ENCODE peak calls at places on chromosome 14, in six cellular contexts. One of them, this sample, is unnamed.
A peak's percentile ranks its signal among the peaks of the same experiment; 100 is the strongest.

GRCh38 chr14:95314609-95315008 is 5.1 kb downstream of the CLMN start:
- DNase-seq in lung: no peak
- DNase-seq in OCI-LY7: no peak
- DNase-seq in fibroblast of lung: peak; percentile 9
- DNase-seq in NT2/D1: no peak
- DNase-seq in ovary: no peak
- DNase-seq in this sample: peak; percentile 45

GRCh38 chr14:94051779-94052178 is 25.6 kb downstream of the OTUB2 start:
- DNase-seq in lung: peak; percentile 25
- DNase-seq in OCI-LY7: no peak
- DNase-seq in fibroblast of lung: no peak
- DNase-seq in NT2/D1: no peak
- DNase-seq in ovary: no peak
- DNase-seq in this sample: no peak

GRCh38 chr14:23362200-23362599 is 2.8 kb downstream of the EFS start:
- DNase-seq in lung: no peak
- DNase-seq in OCI-LY7: no peak
- DNase-seq in fibroblast of lung: peak; percentile 11
- DNase-seq in NT2/D1: no peak
- DNase-seq in ovary: no peak
- DNase-seq in this sample: no peak

GRCh38 chr14:59301354-59301753 is 112.9 kb downstream of the DAAM1 start:
- DNase-seq in lung: no peak
- DNase-seq in OCI-LY7: peak; percentile 96
- DNase-seq in fibroblast of lung: no peak
- DNase-seq in NT2/D1: no peak
- DNase-seq in ovary: no peak
- DNase-seq in this sample: no peak

GRCh38 chr14:85401396-85401795 is 128.5 kb upstream of the FLRT2 start:
- DNase-seq in lung: no peak
- DNase-seq in OCI-LY7: no peak
- DNase-seq in fibroblast of lung: no peak
- DNase-seq in NT2/D1: no peak
- DNase-seq in ovary: no peak
- DNase-seq in this sample: no peak

GRCh38 chr14:53011053-53011462 is 60.2 kb upstream of the FERMT2 start:
- DNase-seq in lung: peak; percentile 66
- DNase-seq in OCI-LY7: no peak
- DNase-seq in fibroblast of lung: peak; percentile 99
- DNase-seq in NT2/D1: peak; percentile 75
- DNase-seq in ovary: peak; percentile 81
- DNase-seq in this sample: peak; percentile 83

GRCh38 chr14:36167431-36167830 is 9.1 kb downstream of the PTCSC3 start:
- DNase-seq in lung: no peak
- DNase-seq in OCI-LY7: no peak
- DNase-seq in fibroblast of lung: no peak
- DNase-seq in NT2/D1: no peak
- DNase-seq in ovary: no peak
- DNase-seq in this sample: no peak

GRCh38 chr14:81673930-81674329 is 140.3 kb upstream of the SEL1L start:
- DNase-seq in lung: no peak
- DNase-seq in OCI-LY7: no peak
- DNase-seq in fibroblast of lung: no peak
- DNase-seq in NT2/D1: no peak
- DNase-seq in ovary: no peak
- DNase-seq in this sample: no peak

GRCh38 chr14:93648440-93649168 is 139.7 kb downstream of the PRIMA1 start:
- DNase-seq in lung: no peak
- DNase-seq in OCI-LY7: peak; percentile 10
- DNase-seq in fibroblast of lung: no peak
- DNase-seq in NT2/D1: peak; percentile 9
- DNase-seq in ovary: no peak
- DNase-seq in this sample: no peak

GRCh38 chr14:48035836-48036235 is 360.4 kb upstream of the MDGA2 start:
- DNase-seq in lung: peak; percentile 35
- DNase-seq in OCI-LY7: no peak
- DNase-seq in fibroblast of lung: no peak
- DNase-seq in NT2/D1: peak; percentile 3
- DNase-seq in ovary: no peak
- DNase-seq in this sample: no peak

GRCh38 chr14:98704441-98704840 is 567.6 kb downstream of the BCL11B start:
- DNase-seq in lung: no peak
- DNase-seq in OCI-LY7: peak; percentile 31
- DNase-seq in fibroblast of lung: no peak
- DNase-seq in NT2/D1: no peak
- DNase-seq in ovary: no peak
- DNase-seq in this sample: no peak

GRCh38 chr14:92380582-92380981 is 57.6 kb downstream of the SLC24A4 start:
- DNase-seq in lung: no peak
- DNase-seq in OCI-LY7: no peak
- DNase-seq in fibroblast of lung: no peak
- DNase-seq in NT2/D1: no peak
- DNase-seq in ovary: no peak
- DNase-seq in this sample: no peak

GRCh38 chr14:61695695-61696527 is 598 bp downstream of the HIF1A start:
- DNase-seq in lung: peak; percentile 61
- DNase-seq in OCI-LY7: peak; percentile 59
- DNase-seq in fibroblast of lung: peak; percentile 59
- DNase-seq in NT2/D1: peak; percentile 35
- DNase-seq in ovary: peak; percentile 66
- DNase-seq in this sample: peak; percentile 83

GRCh38 chr14:66495214-66496098 is 9.3 kb downstream of the CCDC196 start:
- DNase-seq in lung: peak; percentile 34
- DNase-seq in OCI-LY7: peak; percentile 28
- DNase-seq in fibroblast of lung: peak; percentile 83
- DNase-seq in NT2/D1: peak; percentile 32
- DNase-seq in ovary: peak; percentile 31
- DNase-seq in this sample: no peak

GRCh38 chr14:104886690-104887622 is 21.9 kb downstream of the CEP170B start:
- DNase-seq in lung: no peak
- DNase-seq in OCI-LY7: no peak
- DNase-seq in fibroblast of lung: no peak
- DNase-seq in NT2/D1: no peak
- DNase-seq in ovary: peak; percentile 18
- DNase-seq in this sample: peak; percentile 66

GRCh38 chr14:21070083-21070609 is at the start of gene ARHGEF40:
- DNase-seq in lung: no peak
- DNase-seq in OCI-LY7: peak; percentile 36
- DNase-seq in fibroblast of lung: peak; percentile 41
- DNase-seq in NT2/D1: no peak
- DNase-seq in ovary: peak; percentile 78
- DNase-seq in this sample: peak; percentile 61

GRCh38 chr14:36505193-36505815 is 14.7 kb downstream of the NKX2-1 start:
- DNase-seq in lung: peak; percentile 47
- DNase-seq in OCI-LY7: no peak
- DNase-seq in fibroblast of lung: no peak
- DNase-seq in NT2/D1: no peak
- DNase-seq in ovary: no peak
- DNase-seq in this sample: no peak

GRCh38 chr14:95664046-95664445 is 22.2 kb upstream of the TCL1B start:
- DNase-seq in lung: no peak
- DNase-seq in OCI-LY7: no peak
- DNase-seq in fibroblast of lung: no peak
- DNase-seq in NT2/D1: no peak
- DNase-seq in ovary: no peak
- DNase-seq in this sample: no peak

GRCh38 chr14:38108681-38109080 is 99.0 kb upstream of the SSTR1 start:
- DNase-seq in lung: no peak
- DNase-seq in OCI-LY7: no peak
- DNase-seq in fibroblast of lung: peak; percentile 75
- DNase-seq in NT2/D1: no peak
- DNase-seq in ovary: no peak
- DNase-seq in this sample: no peak

GRCh38 chr14:69335421-69335820 is 62.7 kb downstream of the ERH start:
- DNase-seq in lung: no peak
- DNase-seq in OCI-LY7: no peak
- DNase-seq in fibroblast of lung: no peak
- DNase-seq in NT2/D1: no peak
- DNase-seq in ovary: no peak
- DNase-seq in this sample: no peak

GRCh38 chr14:61866932-61867920 is 105.0 kb downstream of the SNAPC1 start:
- DNase-seq in lung: no peak
- DNase-seq in OCI-LY7: no peak
- DNase-seq in fibroblast of lung: no peak
- DNase-seq in NT2/D1: no peak
- DNase-seq in ovary: no peak
- DNase-seq in this sample: no peak

GRCh38 chr14:80714489-80714888 is 227.0 kb downstream of the CEP128 start:
- DNase-seq in lung: no peak
- DNase-seq in OCI-LY7: no peak
- DNase-seq in fibroblast of lung: no peak
- DNase-seq in NT2/D1: no peak
- DNase-seq in ovary: no peak
- DNase-seq in this sample: no peak

GRCh38 chr14:37197421-37198272 is at the start of gene MIPOL1:
- DNase-seq in lung: peak; percentile 84
- DNase-seq in OCI-LY7: no peak
- DNase-seq in fibroblast of lung: peak; percentile 92
- DNase-seq in NT2/D1: peak; percentile 18
- DNase-seq in ovary: peak; percentile 88
- DNase-seq in this sample: peak; percentile 92

GRCh38 chr14:82094819-82095218 is 561.2 kb upstream of the SEL1L start:
- DNase-seq in lung: no peak
- DNase-seq in OCI-LY7: no peak
- DNase-seq in fibroblast of lung: no peak
- DNase-seq in NT2/D1: no peak
- DNase-seq in ovary: no peak
- DNase-seq in this sample: no peak

GRCh38 chr14:69005432-69006148 is 26.5 kb upstream of the ACTN1 start:
- DNase-seq in lung: peak; percentile 53
- DNase-seq in OCI-LY7: no peak
- DNase-seq in fibroblast of lung: peak; percentile 77
- DNase-seq in NT2/D1: peak; percentile 30
- DNase-seq in ovary: peak; percentile 36
- DNase-seq in this sample: peak; percentile 84

GRCh38 chr14:95421741-95422140 is 94.7 kb downstream of the SYNE3 start:
- DNase-seq in lung: no peak
- DNase-seq in OCI-LY7: no peak
- DNase-seq in fibroblast of lung: no peak
- DNase-seq in NT2/D1: no peak
- DNase-seq in ovary: no peak
- DNase-seq in this sample: no peak

GRCh38 chr14:67551940-67552339 is 18.9 kb downstream of the PLEKHH1 start:
- DNase-seq in lung: no peak
- DNase-seq in OCI-LY7: no peak
- DNase-seq in fibroblast of lung: no peak
- DNase-seq in NT2/D1: no peak
- DNase-seq in ovary: no peak
- DNase-seq in this sample: no peak

GRCh38 chr14:64598404-64598803 is 48.6 kb downstream of the PPP1R36 start:
- DNase-seq in lung: no peak
- DNase-seq in OCI-LY7: no peak
- DNase-seq in fibroblast of lung: no peak
- DNase-seq in NT2/D1: no peak
- DNase-seq in ovary: no peak
- DNase-seq in this sample: no peak

GRCh38 chr14:64591809-64592208 is 42.0 kb downstream of the PPP1R36 start:
- DNase-seq in lung: no peak
- DNase-seq in OCI-LY7: no peak
- DNase-seq in fibroblast of lung: no peak
- DNase-seq in NT2/D1: no peak
- DNase-seq in ovary: no peak
- DNase-seq in this sample: no peak

DNA sequence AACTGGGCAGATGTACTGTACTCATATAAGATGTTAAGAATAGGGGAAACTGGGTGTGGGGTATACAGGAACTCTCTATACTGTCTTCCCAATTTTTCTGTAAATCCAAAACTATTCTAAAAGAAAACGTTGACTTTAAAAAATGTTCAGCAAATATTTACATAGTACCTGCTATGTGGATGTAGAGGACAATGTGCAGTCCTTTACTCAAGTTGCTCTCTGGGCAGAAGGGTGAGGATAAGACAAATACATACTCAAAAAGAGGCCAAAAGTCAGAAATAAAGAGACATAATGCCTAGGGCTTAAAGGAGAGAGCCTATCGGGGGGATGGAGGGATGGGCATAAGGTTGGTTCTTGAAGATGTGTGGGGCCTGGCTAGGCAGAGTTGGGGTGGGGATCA is 44.7 kb downstream of the PPP1R36 start:
- DNase-seq in lung: no peak
- DNase-seq in OCI-LY7: no peak
- DNase-seq in fibroblast of lung: no peak
- DNase-seq in NT2/D1: no peak
- DNase-seq in ovary: no peak
- DNase-seq in this sample: no peak
- H3K36me3 ChIP-seq in lung: no peaks in the 10 kb centered on the region
- H3K36me3 ChIP-seq in OCI-LY7: no peaks in the 10 kb centered on the region
- H3K36me3 ChIP-seq in fibroblast of lung: no peaks in the 10 kb centered on the region
- H3K36me3 ChIP-seq in NT2/D1: no peaks in the 10 kb centered on the region
- H3K36me3 ChIP-seq in ovary: no peaks in the 10 kb centered on the region
- H3K36me3 ChIP-seq in this sample: no peaks in the 10 kb centered on the region

DNA sequence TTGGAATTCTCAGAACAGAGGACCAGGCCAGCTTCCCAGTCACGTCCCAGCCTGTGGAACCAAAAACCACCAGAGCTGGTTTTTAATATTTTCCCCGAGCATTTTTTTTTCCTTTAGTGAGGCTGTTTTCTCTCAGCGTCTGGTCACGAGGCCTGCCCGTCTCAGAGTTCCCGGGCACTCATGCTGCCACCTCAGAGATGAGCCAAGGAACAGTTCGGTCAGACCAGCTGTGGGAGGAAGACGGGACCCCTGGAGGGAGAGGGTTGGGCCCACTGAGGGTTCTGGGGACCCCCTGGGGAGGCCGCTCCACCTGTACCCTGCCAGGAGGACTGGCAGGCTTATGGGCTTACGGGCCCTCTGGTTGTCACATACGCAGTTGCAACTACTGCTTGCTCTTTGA is 39.9 kb downstream of the JDP2 start:
- DNase-seq in lung: no peak
- DNase-seq in OCI-LY7: no peak
- DNase-seq in fibroblast of lung: no peak
- DNase-seq in NT2/D1: no peak
- DNase-seq in ovary: no peak
- DNase-seq in this sample: no peak
- H3K36me3 ChIP-seq in lung: peaks cover 50% of the 10 kb centered on the region
- H3K36me3 ChIP-seq in OCI-LY7: peaks cover 91% of the 10 kb centered on the region
- H3K36me3 ChIP-seq in fibroblast of lung: peaks cover 20% of the 10 kb centered on the region
- H3K36me3 ChIP-seq in NT2/D1: peaks cover 68% of the 10 kb centered on the region
- H3K36me3 ChIP-seq in ovary: no peaks in the 10 kb centered on the region
- H3K36me3 ChIP-seq in this sample: peaks cover 41% of the 10 kb centered on the region

DNA sequence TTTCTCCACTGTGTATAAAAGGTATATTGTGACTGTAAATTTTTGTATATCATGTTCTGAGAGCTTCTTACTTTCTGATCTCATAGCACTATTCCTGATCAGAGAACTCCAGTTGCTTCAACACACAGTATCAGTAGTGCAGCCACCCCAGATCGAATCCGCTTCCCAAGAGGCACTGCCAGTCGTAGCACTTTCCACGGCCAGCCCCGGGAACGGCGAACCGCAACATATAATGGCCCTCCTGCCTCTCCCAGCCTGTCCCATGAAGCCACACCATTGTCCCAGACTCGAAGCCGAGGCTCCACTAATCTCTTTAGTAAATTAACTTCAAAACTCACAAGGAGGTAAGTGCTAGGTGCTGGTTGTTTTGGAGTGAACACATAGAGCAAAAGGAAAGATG is 30.9 kb downstream of the CKB start:
- DNase-seq in lung: no peak
- DNase-seq in OCI-LY7: no peak
- DNase-seq in fibroblast of lung: no peak
- DNase-seq in NT2/D1: no peak
- DNase-seq in ovary: no peak
- DNase-seq in this sample: no peak
- H3K36me3 ChIP-seq in lung: peaks cover 41% of the 10 kb centered on the region
- H3K36me3 ChIP-seq in OCI-LY7: peaks cover 64% of the 10 kb centered on the region
- H3K36me3 ChIP-seq in fibroblast of lung: peaks cover 10% of the 10 kb centered on the region
- H3K36me3 ChIP-seq in NT2/D1: peaks cover 53% of the 10 kb centered on the region
- H3K36me3 ChIP-seq in ovary: no peaks in the 10 kb centered on the region
- H3K36me3 ChIP-seq in this sample: peaks cover 91% of the 10 kb centered on the region

GRCh38 chr14:101223147-101223546 is 319.6 kb upstream of the RTL1 start:
- DNase-seq in lung: no peak
- DNase-seq in OCI-LY7: no peak
- DNase-seq in fibroblast of lung: no peak
- DNase-seq in NT2/D1: peak; percentile 61
- DNase-seq in ovary: no peak
- DNase-seq in this sample: no peak
- H3K36me3 ChIP-seq in lung: no peaks in the 10 kb centered on the region
- H3K36me3 ChIP-seq in OCI-LY7: no peaks in the 10 kb centered on the region
- H3K36me3 ChIP-seq in fibroblast of lung: no peaks in the 10 kb centered on the region
- H3K36me3 ChIP-seq in NT2/D1: no peaks in the 10 kb centered on the region
- H3K36me3 ChIP-seq in ovary: no peaks in the 10 kb centered on the region
- H3K36me3 ChIP-seq in this sample: no peaks in the 10 kb centered on the region